ENCODE peak calls at places on chromosome 13, in five cellular contexts. R, J, D, M and E are unnamed samples.

GRCh38 chr13:114227528-114227927 is 7.2 kb upstream of the CDC16 start:
- DNase-seq in R (no peak), J (no peak), D (no peak), M (no peak), E (no peak)

GRCh38 chr13:44231786-44232516 is 141.7 kb upstream of the SERP2 start:
- DNase-seq in R (peak; percentile 97), J (peak; percentile 96), D (peak; percentile 89), M (peak; percentile 9), E (peak; percentile 80)

GRCh38 chr13:71590654-71591148 is 276.3 kb downstream of the DACH1 start:
- DNase-seq in R (peak; percentile 13), J (no peak), D (no peak), M (no peak), E (no peak)

GRCh38 chr13:45809810-45810394 is 41.7 kb downstream of the SIAH3 start:
- DNase-seq in R (no peak), J (no peak), D (no peak), M (no peak), E (no peak)

GRCh38 chr13:105196052-105196451 is 1339.4 kb downstream of the EFNB2 start:
- DNase-seq in R (peak; percentile 94), J (peak; percentile 58), D (peak; percentile 66), M (no peak), E (no peak)

GRCh38 chr13:36363464-36363863 is 17.3 kb upstream of the SPART start:
- DNase-seq in R (no peak), J (no peak), D (no peak), M (no peak), E (no peak)

GRCh38 chr13:93689333-93689732 is 462.7 kb downstream of the GPC6 start:
- DNase-seq in R (peak; percentile 19), J (peak; percentile 65), D (no peak), M (no peak), E (no peak)

GRCh38 chr13:31074750-31075149 is 87.0 kb downstream of the HSPH1 start:
- DNase-seq in R (no peak), J (no peak), D (no peak), M (no peak), E (no peak)

GRCh38 chr13:95317037-95317989 is 16.1 kb upstream of the ABCC4 start:
- DNase-seq in R (no peak), J (no peak), D (no peak), M (no peak), E (no peak)

GRCh38 chr13:65553328-65553727 is 1676.8 kb downstream of the PCDH9 start:
- DNase-seq in R (no peak), J (no peak), D (no peak), M (no peak), E (no peak)

GRCh38 chr13:32025730-32026129 is 5.8 kb upstream of the FRY start:
- DNase-seq in R (peak; percentile 76), J (no peak), D (peak; percentile 45), M (peak; percentile 80), E (no peak)

GRCh38 chr13:98842074-98842473 is 89.6 kb upstream of the SLC15A1 start:
- DNase-seq in R (no peak), J (no peak), D (no peak), M (no peak), E (no peak)

GRCh38 chr13:31887311-31887710 is 144.3 kb upstream of the FRY start:
- DNase-seq in R (no peak), J (peak; percentile 55), D (no peak), M (no peak), E (no peak)

GRCh38 chr13:88526186-88526852 is 855.1 kb downstream of the SLITRK5 start:
- DNase-seq in R (peak; percentile 14), J (no peak), D (no peak), M (peak; percentile 6), E (no peak)

GRCh38 chr13:34076319-34076718 is 258.4 kb downstream of the RFC3 start:
- DNase-seq in R (peak; percentile 66), J (no peak), D (no peak), M (no peak), E (no peak)

GRCh38 chr13:32962342-32962741 is 53.9 kb upstream of the KL start:
- DNase-seq in R (no peak), J (no peak), D (no peak), M (no peak), E (no peak)

GRCh38 chr13:91804724-91805123 is 406.3 kb downstream of the GPC5 start:
- DNase-seq in R (no peak), J (no peak), D (no peak), M (no peak), E (no peak)

GRCh38 chr13:98775844-98776598 is 23.5 kb upstream of the SLC15A1 start:
- DNase-seq in R (peak; percentile 6), J (peak; percentile 65), D (no peak), M (no peak), E (no peak)

GRCh38 chr13:45658586-45659235 is 43.2 kb upstream of the ERICH6B start:
- DNase-seq in R (no peak), J (peak; percentile 62), D (no peak), M (no peak), E (no peak)

GRCh38 chr13:74867460-74867859 is 614.5 kb downstream of the TBC1D4 start:
- DNase-seq in R (no peak), J (no peak), D (no peak), M (no peak), E (no peak)

GRCh38 chr13:44436589-44437337 is 63.1 kb downstream of the SERP2 start:
- DNase-seq in R (peak; percentile 98), J (peak; percentile 94), D (peak; percentile 97), M (peak; percentile 90), E (peak; percentile 86)

GRCh38 chr13:114152831-114153371 is 20.5 kb upstream of the RASA3 start:
- DNase-seq in R (no peak), J (no peak), D (no peak), M (no peak), E (no peak)

GRCh38 chr13:45916859-45917418 is 65.4 kb upstream of the SIAH3 start:
- DNase-seq in R (no peak), J (no peak), D (no peak), M (no peak), E (no peak)

GRCh38 chr13:94246495-94246894 is 233.0 kb downstream of the DCT start:
- DNase-seq in R (no peak), J (no peak), D (no peak), M (no peak), E (no peak)

GRCh38 chr13:30690282-30691188 is 44.8 kb upstream of the ALOX5AP start:
- DNase-seq in R (peak; percentile 44), J (peak; percentile 99), D (no peak), M (no peak), E (no peak)

GRCh38 chr13:74708629-74709028 is 574.4 kb upstream of the KLF12 start:
- DNase-seq in R (no peak), J (no peak), D (no peak), M (no peak), E (no peak)

GRCh38 chr13:111216166-111216960 is 101.3 kb downstream of the ARHGEF7 start:
- DNase-seq in R (peak; percentile 73), J (peak; percentile 27), D (peak; percentile 58), M (peak; percentile 46), E (no peak)

GRCh38 chr13:23212621-23213020 is 31.8 kb downstream of the SGCG start:
- DNase-seq in R (peak; percentile 39), J (no peak), D (no peak), M (no peak), E (no peak)

GRCh38 chr13:46359731-46360130 is 27.3 kb downstream of the RUBCNL start:
- DNase-seq in R (no peak), J (peak; percentile 22), D (no peak), M (no peak), E (no peak)

GRCh38 chr13:112726018-112726767 is 36.4 kb downstream of the ATP11A start:
- DNase-seq in R (no peak), J (no peak), D (peak; percentile 28), M (no peak), E (no peak)

GRCh38 chr13:40211586-40211968 is 454.9 kb downstream of the FOXO1 start:
- DNase-seq in R (peak; percentile 48), J (no peak), D (no peak), M (no peak), E (no peak)
- H3K23ac ChIP-seq in R (no peak overlapping the region), J (no peak overlapping the region), D (no peak overlapping the region), M (no peak overlapping the region), E (no peak overlapping the region)

DNA sequence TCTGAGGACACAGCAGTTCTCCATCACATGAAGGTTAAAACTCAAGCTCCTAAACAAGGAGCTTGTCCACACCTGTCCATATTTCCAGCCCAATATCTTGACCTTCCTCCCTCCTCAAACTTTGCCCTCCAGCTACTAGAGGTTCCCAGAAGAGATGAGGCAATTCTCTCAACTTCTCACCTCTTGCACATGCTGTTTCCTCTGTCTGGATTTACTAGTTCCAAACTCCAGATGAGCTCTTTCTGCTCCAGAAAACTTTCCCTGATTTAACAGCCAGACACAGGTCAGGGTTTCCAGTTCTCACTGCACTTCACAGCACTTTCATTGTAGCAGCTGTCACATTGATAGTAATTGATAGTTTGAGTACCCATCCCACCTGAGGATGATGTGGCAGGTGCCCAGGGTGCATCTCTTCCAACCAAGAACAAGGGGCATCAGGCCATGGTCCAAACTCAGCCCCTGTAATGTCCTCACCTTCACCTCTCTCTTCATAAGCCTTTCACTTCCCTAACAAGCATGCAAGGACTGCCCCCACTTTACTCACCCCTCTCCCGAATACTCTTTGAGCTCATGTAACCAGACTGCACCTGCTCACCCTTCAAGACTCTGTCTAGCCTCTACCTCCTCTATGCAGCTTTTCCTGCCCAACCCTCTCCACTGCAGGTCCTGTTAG is 3.0 kb upstream of the WDFY2 start:
- DNase-seq in R (no peak), J (no peak), D (no peak), M (no peak), E (no peak)
- H3K23ac ChIP-seq in R (peak overlapping the region; percentile 35), J (no peak overlapping the region), D (no peak overlapping the region), M (no peak overlapping the region), E (no peak overlapping the region)

GRCh38 chr13:28138012-28138755 is at the start of gene PAN3:
- DNase-seq in R (peak; percentile 96), J (peak; percentile 89), D (peak; percentile 90), M (peak; percentile 85), E (peak; percentile 95)
- H3K23ac ChIP-seq in R (no peak within 1 kb of the TSS), J (peak within 1 kb of the TSS; percentile 98), D (no peak within 1 kb of the TSS), M (peak within 1 kb of the TSS; percentile 65), E (no peak within 1 kb of the TSS)

DNA sequence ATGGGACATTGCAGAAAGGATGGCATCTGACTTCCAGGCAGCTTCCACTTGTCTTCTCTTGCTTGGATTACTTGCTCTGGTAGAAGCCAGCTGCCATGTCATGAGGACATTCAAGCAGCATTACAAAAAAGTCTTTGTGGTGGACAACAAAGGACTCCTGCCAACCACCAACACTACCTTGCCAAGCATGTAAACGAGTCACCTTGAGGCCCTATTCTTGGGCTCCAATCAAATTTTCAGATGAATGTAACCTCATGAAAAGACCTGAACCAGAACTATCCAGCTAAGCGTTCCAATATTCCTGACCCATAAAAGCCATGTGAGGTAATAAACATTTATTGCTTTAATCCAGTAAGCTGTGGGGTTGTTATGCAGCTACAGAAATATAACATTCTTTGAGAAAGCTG is 12.5 kb downstream of the PROSER1 start:
- DNase-seq in R (no peak), J (no peak), D (no peak), M (no peak), E (no peak)
- H3K23ac ChIP-seq in R (no peak overlapping the region), J (no peak overlapping the region), D (no peak overlapping the region), M (no peak overlapping the region), E (no peak overlapping the region)

GRCh38 chr13:109786457-109787134 is at the start of gene IRS2:
- DNase-seq in R (peak; percentile 95), J (peak; percentile 90), D (peak; percentile 95), M (peak; percentile 94), E (peak; percentile 61)
- H3K23ac ChIP-seq in R (peak within 1 kb of the TSS; percentile 94), J (peak within 1 kb of the TSS; percentile 60), D (no peak within 1 kb of the TSS), M (peak within 1 kb of the TSS; percentile 93), E (no peak within 1 kb of the TSS)